ENCODE peak calls at places on chromosomes 16 and 17, in six cellular contexts. J is K562, P is GM23338, X is A549, I is HCT116, A is GM12878. U is an unnamed sample.

GRCh38 chr17:62703776-62704380 is 76.4 kb downstream of the MRC2 start:
- DNase-seq in J (peak; percentile 78), P (peak; percentile 87), X (peak; percentile 64), I (no peak), A (no peak), U (no peak)

GRCh38 chr16:50369133-50369804 is 481 bp upstream of the BRD7 start:
- DNase-seq in J (peak; percentile 28), P (no peak), X (no peak), I (no peak), A (no peak), U (no peak)

GRCh38 chr16:87595712-87596111 is 6.6 kb upstream of the JPH3 start:
- DNase-seq in J (no peak), P (no peak), X (no peak), I (no peak), A (no peak), U (no peak)

GRCh38 chr16:74998481-74999207 is at the start of gene ZNRF1:
- DNase-seq in J (peak; percentile 94), P (peak; percentile 92), X (peak; percentile 82), I (peak; percentile 70), A (peak; percentile 73), U (peak; percentile 54)

GRCh38 chr17:50258647-50259483 is 15.4 kb upstream of the TMEM92 start:
- DNase-seq in J (peak; percentile 7), P (no peak), X (no peak), I (no peak), A (no peak), U (no peak)

GRCh38 chr16:66378739-66379570 is 12.5 kb downstream of the CDH5 start:
- DNase-seq in J (no peak), P (no peak), X (no peak), I (no peak), A (no peak), U (no peak)

GRCh38 chr16:75860654-75861053 is 134.4 kb upstream of the CPHXL start:
- DNase-seq in J (no peak), P (peak; percentile 28), X (no peak), I (no peak), A (no peak), U (no peak)

GRCh38 chr16:23323224-23324030 is 21.3 kb downstream of the SCNN1B start:
- DNase-seq in J (no peak), P (no peak), X (no peak), I (no peak), A (peak; percentile 84), U (no peak)

GRCh38 chr16:28820016-28820415 is 2.8 kb upstream of the ATXN2L start:
- DNase-seq in J (no peak), P (no peak), X (no peak), I (no peak), A (no peak), U (no peak)

GRCh38 chr16:17070882-17071592 is 399.7 kb downstream of the XYLT1 start:
- DNase-seq in J (no peak), P (peak; percentile 79), X (no peak), I (no peak), A (peak; percentile 98), U (no peak)

GRCh38 chr17:76252040-76252954 is 12.0 kb upstream of the RNF157 start:
- DNase-seq in J (no peak), P (no peak), X (no peak), I (no peak), A (no peak), U (peak; percentile 81)

GRCh38 chr17:59756236-59756818 is 48.9 kb downstream of the VMP1 start:
- DNase-seq in J (no peak), P (no peak), X (peak; percentile 69), I (peak; percentile 94), A (no peak), U (peak; percentile 66)
- H3K4me3 ChIP-seq in J (no peak overlapping the region), P (no peak overlapping the region), X (no peak overlapping the region), I (peak overlapping the region; percentile 7), A (no peak overlapping the region), U (no peak overlapping the region)

GRCh38 chr17:18035704-18036103 is 3.3 kb downstream of the ATPAF2 start:
- DNase-seq in J (peak; percentile 56), P (no peak), X (no peak), I (no peak), A (no peak), U (no peak)
- H3K4me1 ChIP-seq in J (peaks cover 22% of the 10 kb centered on the region), P (peaks cover 6% of the 10 kb centered on the region), X (peaks cover 16% of the 10 kb centered on the region), I (peaks cover 6% of the 10 kb centered on the region), A (peaks cover 23% of the 10 kb centered on the region), U (peaks cover 13% of the 10 kb centered on the region)

GRCh38 chr16:84368327-84368996 is at the start of gene ATP2C2:
- DNase-seq in J (peak; percentile 42), P (peak; percentile 93), X (no peak), I (peak; percentile 51), A (no peak), U (no peak)
- TF ChIP-seq REST in J (no peak), P (no peak), X (no peak), I (no peak), A (no peak), U (no peak)

GRCh38 chr17:1030684-1031557 is 34.0 kb downstream of the TIMM22 start:
- DNase-seq in J (no peak), P (peak; percentile 63), X (no peak), I (no peak), A (no peak), U (no peak)
- H3K4me3 ChIP-seq in J (no peak overlapping the region), P (peak overlapping the region; percentile 77), X (no peak overlapping the region), I (no peak overlapping the region), A (no peak overlapping the region), U (no peak overlapping the region)

DNA sequence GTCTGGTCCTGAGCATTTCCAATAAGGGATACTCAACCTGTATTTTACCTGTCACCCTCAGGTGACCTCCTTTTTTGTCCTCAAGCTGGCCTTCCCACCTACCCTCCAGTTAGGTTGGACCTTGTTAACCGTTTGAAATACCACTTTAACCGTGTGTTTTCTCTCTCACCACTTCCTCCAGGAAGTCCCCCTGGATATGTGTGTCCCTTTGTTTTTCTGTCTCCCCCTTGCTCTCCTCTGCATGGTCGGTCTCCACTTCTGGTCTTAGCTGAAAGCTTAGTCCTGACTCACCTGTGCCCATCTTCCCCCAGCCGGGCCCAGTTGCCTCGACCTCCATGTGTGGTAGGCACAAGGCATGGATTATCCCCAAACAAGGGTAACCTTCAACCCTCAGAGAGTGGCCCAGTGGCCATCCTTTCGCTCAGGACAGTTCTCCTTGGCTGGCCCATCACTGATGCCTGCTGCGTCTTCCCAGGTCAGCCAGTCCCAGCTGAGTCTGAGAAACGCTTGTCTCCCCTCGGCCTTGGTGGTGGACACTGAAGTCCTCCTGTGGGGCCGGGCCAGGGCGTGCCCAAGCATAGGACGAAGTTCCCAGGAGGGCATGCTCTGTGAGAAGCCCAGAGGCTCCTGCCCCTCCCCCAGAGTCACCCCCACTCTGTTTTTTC is 20.0 kb downstream of the LASP1 start:
- DNase-seq in J (no peak), P (no peak), X (no peak), I (no peak), A (no peak), U (no peak)
- H3K4me1 ChIP-seq in J (peaks cover 20% of the 10 kb centered on the region), P (peaks cover 29% of the 10 kb centered on the region), X (peaks cover 45% of the 10 kb centered on the region), I (no peaks in the 10 kb centered on the region), A (no peaks in the 10 kb centered on the region), U (peaks cover 7% of the 10 kb centered on the region)

DNA sequence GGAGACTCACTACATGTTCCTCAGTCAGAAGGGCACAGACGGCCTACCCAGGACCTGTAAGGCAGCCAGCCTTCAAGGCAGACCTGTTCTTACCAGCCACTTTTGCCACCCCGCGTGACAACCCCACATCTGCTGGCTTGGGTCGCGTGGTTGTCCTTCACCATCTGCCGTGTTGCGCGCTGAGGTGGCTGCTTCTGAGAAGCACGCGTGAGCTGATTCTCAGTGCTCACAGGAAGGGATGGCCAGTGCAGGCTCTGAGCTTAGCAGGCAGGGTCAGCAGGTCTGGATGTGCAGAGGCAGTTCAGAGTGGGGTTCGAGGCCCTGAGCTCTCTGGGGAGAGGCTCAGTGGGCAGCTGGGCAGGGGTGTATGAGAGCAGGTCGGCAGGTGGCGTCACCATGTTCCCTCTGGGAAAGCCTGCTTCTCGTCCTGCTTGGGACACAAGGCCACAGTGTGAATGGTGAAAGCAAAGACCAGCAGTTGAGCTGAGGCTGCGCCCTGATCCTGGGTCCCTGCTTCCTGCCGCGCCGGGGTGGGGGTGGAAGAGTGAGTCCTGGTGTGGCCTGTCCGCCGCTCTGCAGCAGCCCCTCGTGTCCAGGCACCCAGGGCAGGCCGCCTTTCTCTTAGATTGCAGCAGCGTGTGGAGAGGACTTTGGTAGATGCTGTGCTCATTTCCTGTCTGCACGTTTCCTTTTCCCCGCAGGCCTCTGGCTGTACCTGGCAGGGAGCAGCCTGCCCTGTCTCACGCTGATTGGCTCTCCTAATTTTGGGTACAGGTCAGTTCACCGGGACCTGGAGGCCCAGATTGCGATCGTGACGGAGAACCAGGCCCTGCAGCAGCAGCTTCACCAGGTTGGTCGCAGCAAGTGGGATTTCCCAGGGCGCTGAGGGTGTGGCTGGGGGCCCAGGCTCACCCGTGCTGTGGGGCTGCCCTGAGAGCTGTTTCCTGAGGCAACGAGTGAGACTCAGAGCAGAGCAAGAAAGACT is 36.0 kb downstream of the PGS1 start:
- DNase-seq in J (no peak), P (no peak), X (no peak), I (no peak), A (no peak), U (no peak)
- TF ChIP-seq REST in J (no peak), P (no peak), X (no peak), I (no peak), A (no peak), U (no peak)

GRCh38 chr17:42548993-42549755 is 3.5 kb upstream of the HSD17B1 start:
- DNase-seq in J (no peak), P (no peak), X (no peak), I (no peak), A (no peak), U (no peak)

GRCh38 chr17:42547001-42547461 is 5.7 kb upstream of the HSD17B1 start:
- DNase-seq in J (peak; percentile 1), P (no peak), X (no peak), I (no peak), A (no peak), U (no peak)

GRCh38 chr17:42548070-42548837 is 4.5 kb upstream of the HSD17B1 start:
- DNase-seq in J (peak; percentile 9), P (peak; percentile 98), X (peak; percentile 96), I (no peak), A (no peak), U (no peak)

GRCh38 chr17:42544874-42545283 is 7.8 kb upstream of the HSD17B1 start:
- DNase-seq in J (no peak), P (no peak), X (no peak), I (no peak), A (no peak), U (no peak)

DNA sequence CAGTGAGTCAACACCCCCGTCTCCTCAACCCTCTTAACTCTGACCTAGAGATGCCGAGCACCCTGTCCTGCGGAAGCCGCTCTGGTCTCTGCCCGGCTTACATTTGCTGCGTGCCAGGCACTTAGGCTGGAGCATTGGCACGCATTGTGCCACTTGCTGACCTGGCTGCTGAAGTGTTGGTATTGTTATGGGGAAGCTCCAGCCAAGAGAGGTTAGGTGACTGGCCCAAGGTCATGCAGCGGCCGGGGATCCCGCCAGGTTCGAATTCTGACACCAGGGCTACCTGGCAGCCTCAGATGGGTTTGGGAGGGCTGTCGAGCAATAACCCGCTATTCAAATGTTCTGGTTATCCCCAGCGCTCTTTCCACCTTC is 5.0 kb upstream of the HSD17B1 start:
- DNase-seq in J (no peak), P (no peak), X (no peak), I (no peak), A (no peak), U (no peak)
- H3K4me3 ChIP-seq in J (no peak overlapping the region), P (peak overlapping the region; percentile 72), X (peak overlapping the region; percentile 51), I (no peak overlapping the region), A (no peak overlapping the region), U (peak overlapping the region; percentile 52)

GRCh38 chr17:44908761-44909326 is 6.5 kb downstream of the GFAP start:
- DNase-seq in J (no peak), P (no peak), X (no peak), I (no peak), A (no peak), U (no peak)
- H3K4me1 ChIP-seq in J (peaks cover 41% of the 10 kb centered on the region), P (no peaks in the 10 kb centered on the region), X (peaks cover 56% of the 10 kb centered on the region), I (peaks cover 11% of the 10 kb centered on the region), A (peaks cover 9% of the 10 kb centered on the region), U (no peaks in the 10 kb centered on the region)